ENCODE peak calls at places on chromosomes 4 and X, in four cellular contexts. V is fibroblast of lung, B is neural progenitor cell, K is left ventricle myocardium inferior. F is an unnamed sample. For H3K36me3, the result is how much of the 10 kb centered on the place peaks cover.

GRCh38 chrX:56790778-56791177 is 61.7 kb downstream of the NBDY start:
- DNase-seq in V (no peak), B (peak), K (no peak), F (no peak)

GRCh38 chr4:113979973-113980615 is 647 bp upstream of the ARSJ start:
- DNase-seq in V (peak), B (no peak), K (no peak), F (no peak)

GRCh38 chr4:57191523-57192034 is 81.4 kb upstream of the IGFBP7 start:
- DNase-seq in V (peak), B (no peak), K (no peak), F (peak)

GRCh38 chr4:61517144-61517543 is 317.0 kb downstream of the ADGRL3 start:
- DNase-seq in V (no peak), B (peak), K (no peak), F (peak)

GRCh38 chr4:156248921-156249320 is 295.3 kb upstream of the CTSO start:
- DNase-seq in V (no peak), B (no peak), K (no peak), F (no peak)

GRCh38 chr4:7608043-7608442 is 173.3 kb upstream of the PSAPL1 start:
- DNase-seq in V (no peak), B (no peak), K (no peak), F (no peak)

GRCh38 chr4:98851806-98852205 is 77.1 kb downstream of the EIF4E start:
- DNase-seq in V (peak), B (no peak), K (no peak), F (peak)

GRCh38 chr4:128524311-128524710 is 236.7 kb upstream of the PGRMC2 start:
- DNase-seq in V (peak), B (no peak), K (peak), F (no peak)

GRCh38 chr4:159547645-159548308 is 444.9 kb downstream of the RAPGEF2 start:
- DNase-seq in V (no peak), B (no peak), K (no peak), F (no peak)

GRCh38 chr4:159042097-159042605 is 60.7 kb upstream of the RAPGEF2 start:
- DNase-seq in V (no peak), B (no peak), K (no peak), F (no peak)

GRCh38 chrX:119755981-119756533 is 2.3 kb upstream of the SOWAHD start:
- DNase-seq in V (peak), B (no peak), K (no peak), F (no peak)

GRCh38 chr4:102399021-102399420 is 53.7 kb upstream of the SLC39A8 start:
- DNase-seq in V (no peak), B (no peak), K (no peak), F (no peak)

DNA sequence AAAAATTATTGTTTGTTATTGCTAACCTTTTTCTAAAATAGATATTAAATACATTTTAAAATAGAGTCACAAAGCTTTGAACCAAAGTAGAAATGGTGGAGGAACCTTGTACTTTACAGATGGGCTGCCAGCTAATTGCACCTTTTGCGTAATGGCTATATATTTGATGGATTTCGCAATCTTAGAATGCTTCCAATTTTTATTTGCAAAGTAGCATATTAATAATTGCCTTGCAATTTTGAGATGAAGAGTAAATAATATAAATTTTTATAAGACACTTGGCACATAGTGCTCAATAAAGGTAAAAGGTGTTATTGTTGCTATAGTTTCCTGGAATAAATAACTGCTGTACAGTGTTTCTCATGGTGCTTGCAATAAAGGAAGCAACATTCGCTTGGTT is 533.5 kb downstream of the CCSER1 start:
- DNase-seq in V (no peak), B (no peak), K (no peak), F (no peak)
- H3K36me3 ChIP-seq in V (under half), B (under half), K (under half), F (under half)

GRCh38 chr4:3293410-3294391 is 880 bp downstream of the RGS12 start:
- DNase-seq in V (no peak), B (no peak), K (no peak), F (no peak)
- H3K4me3 ChIP-seq in V (peak), B (peak), K (peak), F (peak)

GRCh38 chr4:148790246-148790645 is 348.0 kb upstream of the NR3C2 start:
- DNase-seq in V (no peak), B (no peak), K (no peak), F (no peak)
- H3K27ac ChIP-seq in V (no peak), B (no peak), K (no peak), F (no peak)

GRCh38 chr4:1239949-1240305 is 9.0 kb downstream of the CTBP1 start:
- DNase-seq in V (no peak), B (no peak), K (no peak), F (no peak)
- H3K36me3 ChIP-seq in V (under half), B (under half), K (under half), F (under half)

DNA sequence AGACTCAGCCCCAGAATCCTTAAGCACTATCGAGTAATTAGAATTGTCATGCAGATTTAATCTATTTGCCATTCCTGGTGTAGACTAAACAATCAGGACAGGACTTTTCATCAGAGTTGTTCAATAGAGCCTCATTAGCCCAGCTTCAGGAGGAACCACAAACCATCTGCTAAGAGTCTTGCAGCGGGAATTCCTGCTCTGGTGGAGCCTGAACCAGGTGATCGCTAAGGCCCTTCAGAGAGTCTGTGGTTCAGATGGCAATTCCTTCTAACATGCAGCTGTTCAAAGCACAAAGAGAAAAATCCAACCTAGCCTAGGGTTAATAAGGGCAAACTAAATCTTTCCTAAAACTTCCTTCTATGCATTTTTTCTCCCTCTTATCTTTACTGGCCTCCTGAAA is 119.1 kb upstream of the CPEB2 start:
- DNase-seq in V (no peak), B (no peak), K (no peak), F (no peak)
- H3K4me3 ChIP-seq in V (no peak), B (no peak), K (no peak), F (no peak)

GRCh38 chr4:94880976-94881375 is 123.2 kb downstream of the BMPR1B start:
- DNase-seq in V (peak), B (no peak), K (no peak), F (no peak)
- H3K27ac ChIP-seq in V (no peak), B (no peak), K (no peak), F (no peak)

DNA sequence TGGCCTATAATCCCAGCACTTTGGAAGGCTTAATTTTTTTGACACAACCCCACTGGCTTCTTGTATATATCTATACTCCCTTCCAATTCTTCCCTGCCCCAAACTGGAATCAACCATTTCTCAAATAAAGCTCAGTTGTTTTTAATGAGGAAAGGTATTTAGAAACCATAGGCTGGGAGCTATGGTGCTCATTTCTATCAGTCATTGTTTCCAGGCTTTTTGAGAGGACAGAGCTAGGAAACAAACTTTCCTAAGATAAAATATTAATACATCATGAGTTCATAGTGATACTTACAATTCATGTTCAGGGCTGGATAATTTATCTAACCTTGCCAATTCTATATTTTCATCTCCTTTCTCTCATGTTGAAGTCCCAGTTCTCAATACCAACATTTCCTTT is 50.3 kb downstream of the BCOR start:
- DNase-seq in V (no peak), B (no peak), K (no peak), F (no peak)
- H3K36me3 ChIP-seq in V (under half), B (under half), K (under half), F (under half)

GRCh38 chr4:39179681-39180080 is 2.6 kb upstream of the WDR19 start:
- DNase-seq in V (no peak), B (no peak), K (no peak), F (no peak)
- H3K4me3 ChIP-seq in V (no peak), B (no peak), K (no peak), F (no peak)